ENCODE peak calls at places on chromosomes 11 and 22, in nine cellular contexts. One of them, this sample, is unnamed.

GRCh38 chr22:42111798-42112197 is 18.8 kb downstream of the CYP2D6 start:
- DNase-seq in dorsolateral prefrontal cortex: no peak
- DNase-seq in right lobe of liver: no peak
- DNase-seq in fibroblast of the aortic adventitia: no peak
- DNase-seq in astrocyte of the cerebellum: no peak
- DNase-seq in heart right ventricle: no peak
- DNase-seq in body of pancreas: no peak
- DNase-seq in lung: no peak
- DNase-seq in HFF-Myc: no peak
- DNase-seq in this sample: no peak

GRCh38 chr11:2215561-2216399 is 44.2 kb upstream of the TH start:
- DNase-seq in dorsolateral prefrontal cortex: no peak
- DNase-seq in right lobe of liver: peak; percentile 44
- DNase-seq in fibroblast of the aortic adventitia: no peak
- DNase-seq in astrocyte of the cerebellum: no peak
- DNase-seq in heart right ventricle: no peak
- DNase-seq in body of pancreas: no peak
- DNase-seq in lung: peak; percentile 18
- DNase-seq in HFF-Myc: no peak
- DNase-seq in this sample: no peak

GRCh38 chr11:26572770-26573402 is 823 bp upstream of the MUC15 start:
- DNase-seq in dorsolateral prefrontal cortex: no peak
- DNase-seq in right lobe of liver: no peak
- DNase-seq in fibroblast of the aortic adventitia: no peak
- DNase-seq in astrocyte of the cerebellum: no peak
- DNase-seq in heart right ventricle: no peak
- DNase-seq in body of pancreas: no peak
- DNase-seq in lung: no peak
- DNase-seq in HFF-Myc: no peak
- DNase-seq in this sample: no peak

GRCh38 chr11:113314065-113314388 is 356 bp upstream of the TTC12 start:
- DNase-seq in dorsolateral prefrontal cortex: no peak
- DNase-seq in right lobe of liver: no peak
- DNase-seq in fibroblast of the aortic adventitia: no peak
- DNase-seq in astrocyte of the cerebellum: no peak
- DNase-seq in heart right ventricle: no peak
- DNase-seq in body of pancreas: no peak
- DNase-seq in lung: no peak
- DNase-seq in HFF-Myc: no peak
- DNase-seq in this sample: no peak

GRCh38 chr22:30573594-30574094 is 821 bp downstream of the GAL3ST1 start:
- DNase-seq in dorsolateral prefrontal cortex: no peak
- DNase-seq in right lobe of liver: no peak
- DNase-seq in fibroblast of the aortic adventitia: no peak
- DNase-seq in astrocyte of the cerebellum: no peak
- DNase-seq in heart right ventricle: no peak
- DNase-seq in body of pancreas: peak; percentile 46
- DNase-seq in lung: no peak
- DNase-seq in HFF-Myc: no peak
- DNase-seq in this sample: no peak

GRCh38 chr11:100704176-100704575 is 17.1 kb downstream of the ARHGAP42 start:
- DNase-seq in dorsolateral prefrontal cortex: no peak
- DNase-seq in right lobe of liver: no peak
- DNase-seq in fibroblast of the aortic adventitia: no peak
- DNase-seq in astrocyte of the cerebellum: no peak
- DNase-seq in heart right ventricle: no peak
- DNase-seq in body of pancreas: no peak
- DNase-seq in lung: no peak
- DNase-seq in HFF-Myc: no peak
- DNase-seq in this sample: no peak

GRCh38 chr22:47776329-47776728 is 1013.9 kb downstream of the TBC1D22A start:
- DNase-seq in dorsolateral prefrontal cortex: no peak
- DNase-seq in right lobe of liver: no peak
- DNase-seq in fibroblast of the aortic adventitia: no peak
- DNase-seq in astrocyte of the cerebellum: no peak
- DNase-seq in heart right ventricle: no peak
- DNase-seq in body of pancreas: no peak
- DNase-seq in lung: no peak
- DNase-seq in HFF-Myc: no peak
- DNase-seq in this sample: no peak

GRCh38 chr11:46105134-46105628 is 16.1 kb downstream of the PHF21A start:
- DNase-seq in dorsolateral prefrontal cortex: no peak
- DNase-seq in right lobe of liver: no peak
- DNase-seq in fibroblast of the aortic adventitia: no peak
- DNase-seq in astrocyte of the cerebellum: no peak
- DNase-seq in heart right ventricle: no peak
- DNase-seq in body of pancreas: no peak
- DNase-seq in lung: no peak
- DNase-seq in HFF-Myc: no peak
- DNase-seq in this sample: no peak

GRCh38 chr11:41486436-41486835 is 27.0 kb upstream of the LRRC4C start:
- DNase-seq in dorsolateral prefrontal cortex: no peak
- DNase-seq in right lobe of liver: no peak
- DNase-seq in fibroblast of the aortic adventitia: peak; percentile 18
- DNase-seq in astrocyte of the cerebellum: no peak
- DNase-seq in heart right ventricle: no peak
- DNase-seq in body of pancreas: no peak
- DNase-seq in lung: no peak
- DNase-seq in HFF-Myc: no peak
- DNase-seq in this sample: peak; percentile 3

GRCh38 chr11:1640076-1640946 is 10.7 kb downstream of the KRTAP5-5 start:
- DNase-seq in dorsolateral prefrontal cortex: no peak
- DNase-seq in right lobe of liver: peak; percentile 61
- DNase-seq in fibroblast of the aortic adventitia: peak; percentile 15
- DNase-seq in astrocyte of the cerebellum: no peak
- DNase-seq in heart right ventricle: no peak
- DNase-seq in body of pancreas: peak; percentile 20
- DNase-seq in lung: no peak
- DNase-seq in HFF-Myc: no peak
- DNase-seq in this sample: peak; percentile 19

GRCh38 chr11:35145249-35145648 is 6.3 kb downstream of the CD44 start:
- DNase-seq in dorsolateral prefrontal cortex: no peak
- DNase-seq in right lobe of liver: no peak
- DNase-seq in fibroblast of the aortic adventitia: no peak
- DNase-seq in astrocyte of the cerebellum: no peak
- DNase-seq in heart right ventricle: no peak
- DNase-seq in body of pancreas: peak; percentile 32
- DNase-seq in lung: no peak
- DNase-seq in HFF-Myc: no peak
- DNase-seq in this sample: no peak

GRCh38 chr11:6301096-6301495 is 19.2 kb downstream of the CAVIN3 start:
- DNase-seq in dorsolateral prefrontal cortex: no peak
- DNase-seq in right lobe of liver: no peak
- DNase-seq in fibroblast of the aortic adventitia: no peak
- DNase-seq in astrocyte of the cerebellum: no peak
- DNase-seq in heart right ventricle: no peak
- DNase-seq in body of pancreas: no peak
- DNase-seq in lung: no peak
- DNase-seq in HFF-Myc: no peak
- DNase-seq in this sample: no peak

GRCh38 chr22:49673048-49673447 is 154.6 kb downstream of the BRD1 start:
- DNase-seq in dorsolateral prefrontal cortex: no peak
- DNase-seq in right lobe of liver: no peak
- DNase-seq in fibroblast of the aortic adventitia: no peak
- DNase-seq in astrocyte of the cerebellum: no peak
- DNase-seq in heart right ventricle: no peak
- DNase-seq in body of pancreas: no peak
- DNase-seq in lung: no peak
- DNase-seq in HFF-Myc: no peak
- DNase-seq in this sample: no peak

GRCh38 chr22:50446708-50447575 is 27.9 kb downstream of the SBF1 start:
- DNase-seq in dorsolateral prefrontal cortex: no peak
- DNase-seq in right lobe of liver: no peak
- DNase-seq in fibroblast of the aortic adventitia: no peak
- DNase-seq in astrocyte of the cerebellum: no peak
- DNase-seq in heart right ventricle: no peak
- DNase-seq in body of pancreas: no peak
- DNase-seq in lung: no peak
- DNase-seq in HFF-Myc: no peak
- DNase-seq in this sample: no peak

GRCh38 chr11:111162306-111162705 is 83.2 kb upstream of the POU2AF2 start:
- DNase-seq in dorsolateral prefrontal cortex: no peak
- DNase-seq in right lobe of liver: no peak
- DNase-seq in fibroblast of the aortic adventitia: peak; percentile 76
- DNase-seq in astrocyte of the cerebellum: peak; percentile 16
- DNase-seq in heart right ventricle: no peak
- DNase-seq in body of pancreas: no peak
- DNase-seq in lung: no peak
- DNase-seq in HFF-Myc: no peak
- DNase-seq in this sample: peak; percentile 61

DNA sequence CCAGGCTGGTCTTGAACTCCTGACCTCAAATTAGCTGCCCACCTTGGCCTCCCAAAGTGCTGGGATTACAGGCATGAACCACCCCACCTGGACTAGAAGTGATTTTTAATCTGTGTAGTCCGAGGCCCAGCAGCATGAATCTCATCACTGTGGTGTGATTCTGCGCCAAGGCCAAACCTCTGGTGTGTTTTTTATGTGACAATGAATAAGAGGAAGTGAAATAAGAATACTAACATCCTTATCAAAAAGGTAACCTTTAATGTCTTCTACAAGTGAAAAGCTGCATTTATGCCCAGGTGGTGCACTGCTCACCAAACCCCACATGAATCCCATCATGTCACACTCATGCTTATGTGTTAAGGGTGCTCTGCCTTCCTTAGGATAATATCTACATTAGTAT is 77.1 kb upstream of the OR9Q1 start:
- DNase-seq in dorsolateral prefrontal cortex: no peak
- DNase-seq in right lobe of liver: no peak
- DNase-seq in fibroblast of the aortic adventitia: no peak
- DNase-seq in astrocyte of the cerebellum: no peak
- DNase-seq in heart right ventricle: no peak
- DNase-seq in body of pancreas: no peak
- DNase-seq in lung: no peak
- DNase-seq in HFF-Myc: no peak
- DNase-seq in this sample: no peak
- TF ChIP-seq CTCF in dorsolateral prefrontal cortex: no peak
- TF ChIP-seq CTCF in right lobe of liver: no peak
- TF ChIP-seq CTCF in fibroblast of the aortic adventitia: no peak
- TF ChIP-seq CTCF in astrocyte of the cerebellum: no peak
- TF ChIP-seq CTCF in heart right ventricle: no peak
- TF ChIP-seq CTCF in body of pancreas: no peak
- TF ChIP-seq CTCF in lung: no peak
- TF ChIP-seq CTCF in HFF-Myc: no peak
- TF ChIP-seq CTCF in this sample: no peak

DNA sequence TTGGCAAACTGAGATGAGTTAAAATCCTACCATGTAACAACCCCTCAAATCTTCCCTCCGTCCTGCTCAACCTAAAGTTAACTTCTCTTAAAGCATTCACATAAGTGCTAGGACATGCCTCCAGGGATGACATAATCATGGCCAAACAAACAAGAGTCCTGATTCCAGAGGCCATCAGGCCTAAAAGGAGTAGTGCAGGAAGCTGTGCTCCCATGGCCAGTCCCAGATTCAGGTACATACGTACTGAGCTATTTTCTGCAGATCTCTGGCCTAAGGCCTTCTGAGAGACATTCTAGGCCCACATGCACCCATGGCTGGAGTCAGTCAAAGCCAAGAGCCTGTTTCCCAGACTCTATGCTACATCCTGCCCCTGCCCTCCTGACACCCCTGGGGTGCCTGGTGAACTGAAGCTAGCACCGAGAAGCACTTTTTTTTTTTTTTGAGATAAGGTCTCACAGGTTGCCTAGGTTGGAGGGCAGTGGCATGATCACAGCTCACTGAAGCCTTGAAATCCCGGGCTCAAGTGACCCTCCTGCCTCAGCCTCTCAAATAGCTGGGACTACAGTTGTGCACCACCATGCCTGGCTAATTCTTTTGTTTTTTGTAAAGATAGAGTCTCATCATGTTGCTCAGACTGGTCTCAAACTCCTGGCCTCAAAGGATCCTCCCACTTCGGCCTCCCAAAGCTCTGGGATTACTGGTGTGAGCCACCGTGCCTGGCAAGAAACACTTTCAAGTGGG is 586 bp downstream of the CD3D start:
- DNase-seq in dorsolateral prefrontal cortex: no peak
- DNase-seq in right lobe of liver: no peak
- DNase-seq in fibroblast of the aortic adventitia: no peak
- DNase-seq in astrocyte of the cerebellum: no peak
- DNase-seq in heart right ventricle: no peak
- DNase-seq in body of pancreas: no peak
- DNase-seq in lung: no peak
- DNase-seq in HFF-Myc: no peak
- DNase-seq in this sample: no peak
- H3K4me3 ChIP-seq in dorsolateral prefrontal cortex: no peak overlapping the region
- H3K4me3 ChIP-seq in right lobe of liver: no peak overlapping the region
- H3K4me3 ChIP-seq in fibroblast of the aortic adventitia: no peak overlapping the region
- H3K4me3 ChIP-seq in astrocyte of the cerebellum: no peak overlapping the region
- H3K4me3 ChIP-seq in heart right ventricle: peak overlapping the region; percentile 50
- H3K4me3 ChIP-seq in body of pancreas: no peak overlapping the region
- H3K4me3 ChIP-seq in lung: no peak overlapping the region
- H3K4me3 ChIP-seq in HFF-Myc: no peak overlapping the region
- H3K4me3 ChIP-seq in this sample: no peak overlapping the region

GRCh38 chr11:69799097-69799496 is 20.1 kb downstream of the FGF3 start:
- DNase-seq in dorsolateral prefrontal cortex: no peak
- DNase-seq in right lobe of liver: no peak
- DNase-seq in fibroblast of the aortic adventitia: no peak
- DNase-seq in astrocyte of the cerebellum: no peak
- DNase-seq in heart right ventricle: no peak
- DNase-seq in body of pancreas: no peak
- DNase-seq in lung: no peak
- DNase-seq in HFF-Myc: no peak
- DNase-seq in this sample: no peak

GRCh38 chr11:69797737-69798528 is 21.3 kb downstream of the FGF3 start:
- DNase-seq in dorsolateral prefrontal cortex: no peak
- DNase-seq in right lobe of liver: no peak
- DNase-seq in fibroblast of the aortic adventitia: no peak
- DNase-seq in astrocyte of the cerebellum: no peak
- DNase-seq in heart right ventricle: no peak
- DNase-seq in body of pancreas: no peak
- DNase-seq in lung: no peak
- DNase-seq in HFF-Myc: no peak
- DNase-seq in this sample: no peak

GRCh38 chr11:69796063-69796462 is 20.9 kb upstream of the FGF4 start:
- DNase-seq in dorsolateral prefrontal cortex: no peak
- DNase-seq in right lobe of liver: no peak
- DNase-seq in fibroblast of the aortic adventitia: no peak
- DNase-seq in astrocyte of the cerebellum: no peak
- DNase-seq in heart right ventricle: no peak
- DNase-seq in body of pancreas: no peak
- DNase-seq in lung: no peak
- DNase-seq in HFF-Myc: no peak
- DNase-seq in this sample: no peak

GRCh38 chr11:69799582-69799981 is 19.6 kb downstream of the FGF3 start:
- DNase-seq in dorsolateral prefrontal cortex: no peak
- DNase-seq in right lobe of liver: no peak
- DNase-seq in fibroblast of the aortic adventitia: peak; percentile 9
- DNase-seq in astrocyte of the cerebellum: no peak
- DNase-seq in heart right ventricle: no peak
- DNase-seq in body of pancreas: no peak
- DNase-seq in lung: no peak
- DNase-seq in HFF-Myc: peak; percentile 10
- DNase-seq in this sample: peak; percentile 11

GRCh38 chr11:69797156-69797555 is 22.0 kb upstream of the FGF4 start:
- DNase-seq in dorsolateral prefrontal cortex: no peak
- DNase-seq in right lobe of liver: no peak
- DNase-seq in fibroblast of the aortic adventitia: no peak
- DNase-seq in astrocyte of the cerebellum: no peak
- DNase-seq in heart right ventricle: no peak
- DNase-seq in body of pancreas: no peak
- DNase-seq in lung: no peak
- DNase-seq in HFF-Myc: no peak
- DNase-seq in this sample: no peak
- TF ChIP-seq CTCF in dorsolateral prefrontal cortex: no peak
- TF ChIP-seq CTCF in right lobe of liver: no peak
- TF ChIP-seq CTCF in fibroblast of the aortic adventitia: no peak
- TF ChIP-seq CTCF in astrocyte of the cerebellum: no peak
- TF ChIP-seq CTCF in heart right ventricle: no peak
- TF ChIP-seq CTCF in body of pancreas: no peak
- TF ChIP-seq CTCF in lung: no peak
- TF ChIP-seq CTCF in HFF-Myc: peak; percentile 4
- TF ChIP-seq CTCF in this sample: no peak

GRCh38 chr22:19987394-19988306 is 29.0 kb downstream of the ARVCF start:
- DNase-seq in dorsolateral prefrontal cortex: no peak
- DNase-seq in right lobe of liver: no peak
- DNase-seq in fibroblast of the aortic adventitia: no peak
- DNase-seq in astrocyte of the cerebellum: no peak
- DNase-seq in heart right ventricle: no peak
- DNase-seq in body of pancreas: no peak
- DNase-seq in lung: no peak
- DNase-seq in HFF-Myc: no peak
- DNase-seq in this sample: no peak
- H3K4me3 ChIP-seq in dorsolateral prefrontal cortex: no peak overlapping the region
- H3K4me3 ChIP-seq in right lobe of liver: no peak overlapping the region
- H3K4me3 ChIP-seq in fibroblast of the aortic adventitia: no peak overlapping the region
- H3K4me3 ChIP-seq in astrocyte of the cerebellum: no peak overlapping the region
- H3K4me3 ChIP-seq in heart right ventricle: peak overlapping the region; percentile 76
- H3K4me3 ChIP-seq in body of pancreas: no peak overlapping the region
- H3K4me3 ChIP-seq in lung: no peak overlapping the region
- H3K4me3 ChIP-seq in HFF-Myc: no peak overlapping the region
- H3K4me3 ChIP-seq in this sample: no peak overlapping the region

This sample was measured in fibroblast of pulmonary artery.